ENCODE peak calls at places on chromosomes 6 and 20, in four cellular contexts. N is effector CD4-positive, alpha-beta T cell; Z is GM19239; F is stimulated activated naive B cell treated with anti-CD40 and anti-IgM and Interleukin-4, amounts not matched to agents 10 μg/mL and 1 μg/mL and 100 μg/mL, for 72 hours. A is an unnamed sample.

GRCh38 chr6:127058027-127058426 is 60.4 kb upstream of the RSPO3 start:
- DNase-seq in F (no peak), N (no peak), Z (no peak), A (no peak)

GRCh38 chr6:157471077-157471686 is 90.2 kb downstream of the ZDHHC14 start:
- DNase-seq in N (no peak), F (no peak), Z (no peak), A (no peak)

GRCh38 chr20:23142162-23143050 is 56.3 kb upstream of the CD93 start:
- DNase-seq in Z (no peak), N (no peak), F (no peak), A (peak; percentile 45)

GRCh38 chr6:9205645-9206044 is 770.3 kb upstream of the SLC35B3 start:
- DNase-seq in F (no peak), N (no peak), Z (no peak), A (no peak)

GRCh38 chr6:121533321-121533841 is 97.9 kb downstream of the GJA1 start:
- DNase-seq in N (no peak), F (no peak), Z (no peak), A (no peak)

GRCh38 chr20:10667560-10668167 is 6.1 kb downstream of the JAG1 start:
- DNase-seq in Z (no peak), N (no peak), F (no peak), A (no peak)

GRCh38 chr20:57627972-57628650 is 7.9 kb upstream of the ZBP1 start:
- DNase-seq in F (no peak), Z (no peak), N (peak; percentile 52), A (no peak)

GRCh38 chr6:113858067-113858604 is 991 bp downstream of the MARCKS start:
- DNase-seq in N (no peak), Z (peak; percentile 19), F (peak; percentile 41), A (no peak)

GRCh38 chr20:53621482-53622246 is 28.0 kb upstream of the ZNF217 start:
- DNase-seq in N (no peak), Z (no peak), F (no peak), A (peak; percentile 59)

GRCh38 chr20:22455259-22455658 is 129.1 kb downstream of the FOXA2 start:
- DNase-seq in F (no peak), Z (no peak), N (no peak), A (no peak)

GRCh38 chr6:26554669-26555504 is 16.7 kb downstream of the HMGN4 start:
- DNase-seq in Z (no peak), F (no peak), N (peak; percentile 31), A (no peak)

GRCh38 chr20:49668181-49668877 is 45.3 kb downstream of the B4GALT5 start:
- DNase-seq in N (peak; percentile 54), Z (peak; percentile 50), F (peak; percentile 45), A (peak; percentile 96)

GRCh38 chr6:73803562-73804221 is 107.7 kb downstream of the CD109 start:
- DNase-seq in F (no peak), Z (no peak), N (no peak), A (no peak)

GRCh38 chr20:20373046-20373706 is 5.3 kb downstream of the INSM1 start:
- DNase-seq in N (no peak), Z (no peak), F (no peak), A (no peak)

GRCh38 chr6:109236140-109237081 is 141.1 kb downstream of the CEP57L1 start:
- DNase-seq in F (peak; percentile 21), Z (no peak), N (no peak), A (no peak)

GRCh38 chr20:53655909-53656652 is 62.4 kb upstream of the ZNF217 start:
- DNase-seq in Z (no peak), N (no peak), F (no peak), A (no peak)

GRCh38 chr6:17268114-17268513 is 13.0 kb upstream of the RBM24 start:
- DNase-seq in N (no peak), F (no peak), Z (no peak), A (no peak)